ENCODE peak calls at places on chromosomes 11 and 22, in seven cellular contexts. One of them, this sample, is unnamed.

GRCh38 chr11:17753641-17754040 is 19.1 kb downstream of the KCNC1 start:
- DNase-seq in Daoy: no peak
- DNase-seq in stimulated activated CD4-positive, alpha-beta T cell treated with anti-CD3 and anti-CD28 coated beads, Interleukin-15, amount 100 ng/mL, for 1 hour: no peak
- DNase-seq in AML-193: no peak
- DNase-seq in NCI-H1694 treated with DMSO at 0.1 percent for 48 hours: no peak
- DNase-seq in NCI-H226: no peak
- DNase-seq in GM13976: no peak
- DNase-seq in this sample: no peak

GRCh38 chr11:122843281-122844150 is 5.2 kb downstream of the CRTAM start:
- DNase-seq in GM13976: peak; percentile 45
- DNase-seq in Daoy: peak; percentile 16
- DNase-seq in NCI-H1694 treated with DMSO at 0.1 percent for 48 hours: peak; percentile 11
- DNase-seq in stimulated activated CD4-positive, alpha-beta T cell treated with anti-CD3 and anti-CD28 coated beads, Interleukin-15, amount 100 ng/mL, for 1 hour: no peak
- DNase-seq in AML-193: no peak
- DNase-seq in NCI-H226: no peak
- DNase-seq in this sample: no peak

GRCh38 chr22:24408630-24409029 is 18.8 kb upstream of the ADORA2A start:
- DNase-seq in NCI-H1694 treated with DMSO at 0.1 percent for 48 hours: no peak
- DNase-seq in Daoy: no peak
- DNase-seq in AML-193: no peak
- DNase-seq in NCI-H226: no peak
- DNase-seq in stimulated activated CD4-positive, alpha-beta T cell treated with anti-CD3 and anti-CD28 coated beads, Interleukin-15, amount 100 ng/mL, for 1 hour: no peak
- DNase-seq in GM13976: no peak
- DNase-seq in this sample: no peak

GRCh38 chr11:68022531-68022930 is 8.0 kb upstream of the NDUFS8 start:
- DNase-seq in stimulated activated CD4-positive, alpha-beta T cell treated with anti-CD3 and anti-CD28 coated beads, Interleukin-15, amount 100 ng/mL, for 1 hour: no peak
- DNase-seq in NCI-H226: no peak
- DNase-seq in AML-193: no peak
- DNase-seq in NCI-H1694 treated with DMSO at 0.1 percent for 48 hours: no peak
- DNase-seq in GM13976: no peak
- DNase-seq in Daoy: no peak
- DNase-seq in this sample: no peak

GRCh38 chr22:26496456-26496855 is 12.8 kb downstream of the SRRD start:
- DNase-seq in Daoy: no peak
- DNase-seq in NCI-H226: no peak
- DNase-seq in stimulated activated CD4-positive, alpha-beta T cell treated with anti-CD3 and anti-CD28 coated beads, Interleukin-15, amount 100 ng/mL, for 1 hour: no peak
- DNase-seq in NCI-H1694 treated with DMSO at 0.1 percent for 48 hours: no peak
- DNase-seq in AML-193: no peak
- DNase-seq in GM13976: no peak
- DNase-seq in this sample: no peak

GRCh38 chr11:79313513-79313912 is 127.3 kb downstream of the TENM4 start:
- DNase-seq in NCI-H1694 treated with DMSO at 0.1 percent for 48 hours: no peak
- DNase-seq in stimulated activated CD4-positive, alpha-beta T cell treated with anti-CD3 and anti-CD28 coated beads, Interleukin-15, amount 100 ng/mL, for 1 hour: no peak
- DNase-seq in GM13976: no peak
- DNase-seq in Daoy: no peak
- DNase-seq in NCI-H226: no peak
- DNase-seq in AML-193: no peak
- DNase-seq in this sample: peak; percentile 9

GRCh38 chr11:123628936-123629683 is 25.3 kb downstream of the SCN3B start:
- DNase-seq in GM13976: no peak
- DNase-seq in AML-193: no peak
- DNase-seq in stimulated activated CD4-positive, alpha-beta T cell treated with anti-CD3 and anti-CD28 coated beads, Interleukin-15, amount 100 ng/mL, for 1 hour: no peak
- DNase-seq in Daoy: peak; percentile 44
- DNase-seq in NCI-H1694 treated with DMSO at 0.1 percent for 48 hours: no peak
- DNase-seq in NCI-H226: no peak
- DNase-seq in this sample: no peak

GRCh38 chr22:45844009-45844408 is 133.0 kb downstream of the WNT7B start:
- DNase-seq in stimulated activated CD4-positive, alpha-beta T cell treated with anti-CD3 and anti-CD28 coated beads, Interleukin-15, amount 100 ng/mL, for 1 hour: no peak
- DNase-seq in AML-193: no peak
- DNase-seq in NCI-H1694 treated with DMSO at 0.1 percent for 48 hours: no peak
- DNase-seq in NCI-H226: no peak
- DNase-seq in Daoy: no peak
- DNase-seq in GM13976: no peak
- DNase-seq in this sample: no peak

GRCh38 chr11:69294621-69295078 is 695 bp downstream of the MYEOV start:
- DNase-seq in NCI-H1694 treated with DMSO at 0.1 percent for 48 hours: no peak
- DNase-seq in AML-193: no peak
- DNase-seq in NCI-H226: no peak
- DNase-seq in stimulated activated CD4-positive, alpha-beta T cell treated with anti-CD3 and anti-CD28 coated beads, Interleukin-15, amount 100 ng/mL, for 1 hour: no peak
- DNase-seq in GM13976: no peak
- DNase-seq in Daoy: no peak
- DNase-seq in this sample: no peak

GRCh38 chr22:48490513-48491411 is 1336.9 kb downstream of the BRD1 start:
- DNase-seq in stimulated activated CD4-positive, alpha-beta T cell treated with anti-CD3 and anti-CD28 coated beads, Interleukin-15, amount 100 ng/mL, for 1 hour: no peak
- DNase-seq in GM13976: no peak
- DNase-seq in Daoy: peak; percentile 9
- DNase-seq in NCI-H1694 treated with DMSO at 0.1 percent for 48 hours: no peak
- DNase-seq in AML-193: no peak
- DNase-seq in NCI-H226: no peak
- DNase-seq in this sample: no peak

GRCh38 chr22:21712751-21713427 is 22.7 kb downstream of the YPEL1 start:
- DNase-seq in NCI-H226: peak; percentile 9
- DNase-seq in AML-193: peak; percentile 63
- DNase-seq in Daoy: peak; percentile 81
- DNase-seq in GM13976: peak; percentile 86
- DNase-seq in stimulated activated CD4-positive, alpha-beta T cell treated with anti-CD3 and anti-CD28 coated beads, Interleukin-15, amount 100 ng/mL, for 1 hour: peak; percentile 32
- DNase-seq in NCI-H1694 treated with DMSO at 0.1 percent for 48 hours: peak; percentile 91
- DNase-seq in this sample: peak; percentile 69

This sample was measured in substantia nigra.